ENCODE peak calls at places on chromosome 6, in eight cellular contexts. D is PC-3, W is fibroblast of the aortic adventitia, T is lower leg skin, A is AG10803, Y is HL-60, X is GM23338, O is prostate gland. S is an unnamed sample.

GRCh38 chr6:164414695-164415094 is 894.7 kb downstream of the C6orf118 start:
- DNase-seq in O (no peak), X (no peak), Y (no peak), D (no peak), T (no peak), W (no peak), A (no peak), S (no peak)

GRCh38 chr6:130223508-130223907 is 757 bp upstream of the SAMD3 start:
- DNase-seq in T (no peak), A (no peak), W (peak), D (no peak), Y (no peak), O (no peak), X (peak), S (no peak)

GRCh38 chr6:146546440-146546839 is 2.8 kb downstream of the RAB32 start:
- DNase-seq in W (peak), A (peak), Y (no peak), O (no peak), T (peak), D (peak), X (peak), S (peak)

GRCh38 chr6:12148317-12148801 is 136.2 kb downstream of the HIVEP1 start:
- DNase-seq in A (peak), O (no peak), Y (no peak), W (peak), T (no peak), D (peak), X (no peak), S (peak)

GRCh38 chr6:53811082-53811481 is 16.3 kb downstream of the LRRC1 start:
- DNase-seq in T (peak), W (no peak), X (no peak), D (peak), O (peak), Y (no peak), A (peak), S (no peak)

GRCh38 chr6:109508166-109508860 is 25.3 kb upstream of the ZBTB24 start:
- DNase-seq in A (no peak), D (no peak), Y (no peak), X (no peak), W (no peak), O (no peak), T (no peak), S (no peak)

GRCh38 chr6:150813993-150814359 is 51.5 kb upstream of the MTHFD1L start:
- DNase-seq in O (no peak), X (no peak), D (peak), Y (no peak), T (no peak), A (no peak), W (peak), S (peak)

GRCh38 chr6:14682821-14683220 is 563.0 kb upstream of the JARID2 start:
- DNase-seq in T (no peak), X (no peak), A (peak), O (no peak), Y (no peak), D (peak), W (peak), S (peak)

GRCh38 chr6:56860466-56860865 is 94.4 kb upstream of the BEND6 start:
- DNase-seq in Y (no peak), T (no peak), D (peak), W (peak), O (no peak), A (no peak), X (no peak), S (peak)

GRCh38 chr6:169099411-169100202 is 154.0 kb downstream of the THBS2 start:
- DNase-seq in A (peak), W (peak), X (peak), Y (no peak), O (no peak), T (no peak), D (peak), S (no peak)

GRCh38 chr6:33589366-33589722 is 9.3 kb upstream of the BAK1 start:
- DNase-seq in X (no peak), A (no peak), T (no peak), D (no peak), W (peak), Y (no peak), O (no peak), S (no peak)

GRCh38 chr6:148892247-148892646 is 145.4 kb downstream of the UST start:
- DNase-seq in A (peak), X (no peak), T (no peak), Y (no peak), D (no peak), O (no peak), W (peak), S (peak)

GRCh38 chr6:107075951-107076381 is 39.3 kb downstream of the BEND3 start:
- DNase-seq in O (peak), A (peak), D (peak), Y (no peak), T (no peak), W (peak), X (no peak), S (peak)

GRCh38 chr6:4010682-4011081 is 68.3 kb downstream of the FAM217A start:
- DNase-seq in Y (peak), O (no peak), X (no peak), T (no peak), D (no peak), W (no peak), A (no peak), S (no peak)

GRCh38 chr6:120489941-120490340 is 844.3 kb downstream of the TBC1D32 start:
- DNase-seq in Y (no peak), W (no peak), D (no peak), A (no peak), X (no peak), T (no peak), O (no peak), S (no peak)

GRCh38 chr6:33847867-33848266 is 44.1 kb upstream of the MLN start:
- DNase-seq in D (no peak), Y (no peak), A (no peak), T (no peak), O (no peak), W (no peak), X (no peak), S (no peak)

GRCh38 chr6:10391299-10391630 is 23.6 kb downstream of the TFAP2A start:
- DNase-seq in O (no peak), T (no peak), A (no peak), Y (no peak), D (no peak), X (no peak), W (no peak), S (no peak)

GRCh38 chr6:84220809-84221409 is 6.5 kb downstream of the CEP162 start:
- DNase-seq in T (no peak), X (peak), D (peak), A (peak), Y (no peak), O (no peak), W (peak), S (no peak)

GRCh38 chr6:41796474-41796873 is 9.0 kb downstream of the TOMM6 start:
- DNase-seq in Y (no peak), A (no peak), D (no peak), W (no peak), O (no peak), T (no peak), X (no peak), S (no peak)

GRCh38 chr6:41798901-41799300 is 11.4 kb downstream of the TOMM6 start:
- DNase-seq in Y (no peak), X (no peak), T (no peak), W (no peak), A (no peak), D (no peak), O (no peak), S (no peak)

GRCh38 chr6:41799517-41799916 is 12.0 kb downstream of the TOMM6 start:
- DNase-seq in Y (no peak), O (no peak), D (no peak), A (no peak), W (no peak), T (no peak), X (no peak), S (no peak)

GRCh38 chr6:41805830-41806774 is 18.6 kb downstream of the TOMM6 start:
- DNase-seq in X (no peak), Y (no peak), O (no peak), A (no peak), D (no peak), W (no peak), T (no peak), S (no peak)

DNA sequence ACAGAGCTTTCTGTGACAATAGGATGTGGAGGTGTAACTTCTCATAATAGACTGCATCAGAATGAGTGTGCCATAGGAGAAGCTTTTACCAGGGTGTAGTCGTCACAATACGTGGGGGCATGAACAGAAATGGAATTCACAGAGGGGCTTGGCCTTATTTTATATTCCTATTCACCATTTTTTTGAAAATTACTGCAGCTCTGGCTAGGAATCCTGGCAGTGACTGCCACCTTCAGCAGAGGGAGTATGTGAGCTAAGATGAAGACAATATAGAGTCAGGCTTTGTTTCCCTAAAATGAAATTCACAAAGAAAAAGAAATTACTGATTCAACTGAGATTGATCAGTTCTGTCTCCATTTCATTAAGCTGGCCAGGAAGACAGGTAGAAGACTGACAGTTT is 13.9 kb downstream of the TOMM6 start:
- DNase-seq in A (peak), O (no peak), T (no peak), D (peak), Y (no peak), X (peak), W (peak), S (peak)
- TF ChIP-seq CTCF in A (peak), O (peak), T (no peak), D (peak), Y (peak), X (peak), W (peak), S (peak)

DNA sequence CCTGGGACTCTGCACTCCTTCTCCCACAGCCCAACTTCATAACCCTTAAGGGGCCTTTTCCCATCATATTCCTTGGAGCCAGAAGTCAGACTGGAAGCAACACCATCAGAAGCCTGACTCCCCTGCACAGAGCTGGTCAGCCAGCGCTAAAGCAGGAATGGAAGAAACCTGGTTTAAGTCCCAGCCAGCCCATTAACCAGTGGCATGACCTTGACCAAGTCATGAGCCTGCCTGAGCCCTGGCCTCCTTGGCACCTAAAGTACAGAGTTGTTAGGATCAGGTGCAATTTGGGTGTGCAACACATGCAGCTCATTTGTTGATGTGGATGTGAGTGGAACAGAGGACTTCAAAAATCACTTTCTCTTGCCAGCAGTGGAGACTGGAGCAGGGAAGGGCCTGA is 20.8 kb downstream of the FOXP4 start:
- DNase-seq in A (no peak), X (no peak), T (no peak), D (no peak), O (no peak), Y (no peak), W (no peak), S (no peak)
- H3K4me3 ChIP-seq in A (no peak), X (no peak), T (no peak), D (no peak), O (no peak), Y (no peak), W (no peak), S (no peak)

GRCh38 chr6:111484655-111484974 is 1.6 kb upstream of the REV3L start:
- DNase-seq in X (no peak), T (no peak), A (no peak), O (no peak), W (peak), Y (no peak), D (no peak), S (peak)

GRCh38 chr6:111481836-111482235 is 1.2 kb downstream of the REV3L start:
- DNase-seq in T (no peak), W (peak), X (no peak), Y (no peak), O (no peak), A (peak), D (peak), S (no peak)

GRCh38 chr6:111483736-111484654 is 977 bp upstream of the REV3L start:
- DNase-seq in Y (peak), O (peak), A (peak), T (peak), W (peak), D (peak), X (peak), S (peak)

GRCh38 chr6:111482236-111482958 is 621 bp downstream of the REV3L start:
- DNase-seq in D (no peak), A (peak), Y (peak), X (peak), W (peak), T (peak), O (peak), S (peak)

DNA sequence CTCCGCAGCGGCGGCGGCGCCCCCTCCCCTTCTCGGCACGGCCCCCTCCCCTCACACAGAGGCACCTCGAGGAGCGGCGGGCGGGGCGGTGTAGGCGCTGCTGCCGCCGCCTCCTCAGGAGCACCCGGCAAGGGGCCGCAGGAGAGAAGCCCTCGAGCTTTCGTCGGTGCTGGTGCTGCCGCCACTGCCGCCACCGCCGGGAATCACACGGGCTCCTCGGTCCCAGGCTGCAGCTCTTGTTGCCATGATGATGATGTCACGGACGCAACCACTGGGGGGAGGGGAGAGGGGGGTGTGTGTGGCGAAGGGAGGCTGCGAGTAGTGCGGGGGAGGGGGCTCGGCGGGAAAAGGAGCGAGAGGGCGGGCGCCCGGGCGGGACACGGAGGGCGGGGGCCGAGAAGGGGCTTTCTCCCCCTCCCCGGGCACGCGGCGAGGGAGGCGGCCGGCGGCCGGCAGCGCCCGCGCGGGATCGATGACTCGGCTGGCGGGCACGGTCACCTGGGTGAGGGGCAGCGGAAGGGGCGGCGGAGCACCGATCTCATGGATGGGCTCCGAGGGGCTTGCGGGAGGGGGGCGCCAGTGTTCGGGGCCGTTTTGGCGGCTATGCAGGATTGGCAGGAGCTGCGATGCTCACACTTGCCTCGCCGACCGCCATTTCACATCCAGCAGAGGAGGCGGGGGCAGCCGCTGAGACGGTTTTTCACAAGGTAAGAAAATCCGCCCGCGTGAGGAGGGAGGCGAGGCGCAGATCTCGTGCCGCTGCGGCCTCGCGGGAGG is at the start of gene REV3L:
- DNase-seq in X (peak), O (peak), Y (peak), W (peak), A (peak), T (peak), D (peak), S (peak)
- TF ChIP-seq CTCF in X (peak), O (no peak), Y (no peak), W (no peak), A (no peak), T (no peak), D (no peak), S (no peak)

DNA sequence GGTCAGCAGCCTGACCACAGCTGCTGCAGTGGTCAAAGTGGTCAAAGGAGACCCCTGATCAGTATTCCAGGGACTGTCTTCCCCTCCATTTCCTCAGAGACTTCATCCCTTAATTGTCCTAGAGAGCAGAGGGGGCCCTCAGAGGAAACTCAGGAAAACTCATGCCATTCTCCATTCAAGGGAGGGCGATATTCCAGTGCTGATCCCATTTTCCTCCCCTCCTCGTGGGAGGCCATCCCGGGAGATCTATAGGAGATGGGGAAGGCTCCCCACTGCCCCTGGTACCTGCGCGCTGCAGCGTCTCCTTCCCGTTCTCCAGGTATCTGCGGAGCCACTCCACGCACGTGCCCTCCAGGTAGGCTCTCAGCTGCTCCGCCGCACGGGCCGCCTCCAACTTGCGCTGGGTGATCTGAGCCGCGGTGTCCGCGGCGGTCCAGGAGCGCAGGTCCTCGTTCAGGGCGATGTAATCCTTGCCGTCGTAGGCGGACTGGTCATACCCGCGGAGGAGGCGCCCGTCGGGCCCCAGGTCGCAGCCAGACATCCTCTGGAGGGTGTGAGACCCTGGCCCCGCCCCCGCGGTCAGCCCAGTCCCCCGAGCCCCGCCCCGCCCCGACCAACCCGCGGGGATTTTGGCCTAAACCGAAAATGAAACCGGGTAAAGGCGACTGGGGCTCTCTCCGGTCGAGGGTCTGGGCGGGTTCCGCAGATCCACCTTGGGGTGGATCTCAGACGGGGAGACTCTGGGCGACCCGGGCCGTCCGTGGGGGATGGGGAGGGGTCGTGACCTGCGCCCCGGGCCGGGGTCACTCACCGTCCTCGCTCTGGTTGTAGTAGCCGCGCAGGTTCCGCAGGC is 878 bp downstream of the HLA-C start:
- DNase-seq in X (peak), T (no peak), O (peak), A (peak), Y (peak), D (peak), W (peak), S (peak)
- H3K4me3 ChIP-seq in X (peak), T (peak), O (peak), A (peak), Y (peak), D (peak), W (peak), S (peak)

GRCh38 chr6:122399348-122400120 is at the start of gene HSF2:
- DNase-seq in O (peak), A (peak), Y (peak), W (peak), D (peak), T (peak), X (peak), S (peak)
- TF ChIP-seq CTCF in O (peak), A (peak), Y (no peak), W (peak), D (no peak), T (no peak), X (peak), S (no peak)

DNA sequence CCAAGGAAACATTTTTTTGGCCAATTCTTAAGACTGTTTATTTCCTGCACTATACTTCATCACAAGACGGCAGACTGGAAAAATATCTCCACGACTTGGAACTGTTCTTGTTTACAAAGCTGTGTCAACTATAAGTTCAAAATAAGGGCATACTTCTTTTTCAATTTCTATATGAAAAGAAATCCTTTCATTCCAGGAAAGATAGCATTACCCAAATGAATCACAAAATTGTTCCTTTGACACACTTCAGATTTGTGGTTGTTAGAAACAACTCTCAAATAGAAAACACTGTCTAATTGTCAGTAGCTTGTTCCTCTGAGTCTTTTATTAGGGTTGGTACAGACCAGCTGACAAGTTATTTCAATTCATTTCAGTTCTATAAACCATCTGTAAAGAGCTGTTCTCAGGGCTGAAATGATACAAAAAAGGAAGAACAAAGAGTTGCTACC is 212.9 kb upstream of the PRDM1 start:
- DNase-seq in T (no peak), D (peak), O (no peak), Y (no peak), W (no peak), X (no peak), A (no peak), S (no peak)
- H3K4me3 ChIP-seq in T (no peak), D (no peak), O (no peak), Y (no peak), W (no peak), X (no peak), A (no peak), S (no peak)